ENCODE peak calls at places on chromosome 14, in four cellular contexts. One of them, this sample, is unnamed.

GRCh38 chr14:93970967-93971634 is 5.3 kb downstream of the ASB2 start:
- DNase-seq in K562: no peak
- DNase-seq in GM12878: no peak
- DNase-seq in HL-60: no peak
- DNase-seq in this sample: no peak

GRCh38 chr14:33655421-33655820 is 295.5 kb downstream of the EGLN3 start:
- DNase-seq in K562: no peak
- DNase-seq in GM12878: no peak
- DNase-seq in HL-60: no peak
- DNase-seq in this sample: no peak

GRCh38 chr14:60485600-60486251 is at the start of gene C14orf39:
- DNase-seq in K562: peak
- DNase-seq in GM12878: no peak
- DNase-seq in HL-60: no peak
- DNase-seq in this sample: no peak

GRCh38 chr14:74614508-74615495 is 2.8 kb upstream of the LTBP2 start:
- DNase-seq in K562: no peak
- DNase-seq in GM12878: peak
- DNase-seq in HL-60: no peak
- DNase-seq in this sample: no peak

GRCh38 chr14:89576132-89576923 is 159.3 kb upstream of the FOXN3 start:
- DNase-seq in K562: no peak
- DNase-seq in GM12878: no peak
- DNase-seq in HL-60: no peak
- DNase-seq in this sample: no peak

GRCh38 chr14:81938341-81938740 is 404.7 kb upstream of the SEL1L start:
- DNase-seq in K562: no peak
- DNase-seq in GM12878: no peak
- DNase-seq in HL-60: no peak
- DNase-seq in this sample: no peak

GRCh38 chr14:89650077-89650978 is 233.3 kb upstream of the FOXN3 start:
- DNase-seq in K562: no peak
- DNase-seq in GM12878: no peak
- DNase-seq in HL-60: no peak
- DNase-seq in this sample: no peak

GRCh38 chr14:105850853-105851581 is 324.6 kb downstream of the TMEM121 start:
- DNase-seq in K562: no peak
- DNase-seq in GM12878: no peak
- DNase-seq in HL-60: no peak
- DNase-seq in this sample: no peak

GRCh38 chr14:85428926-85429325 is 101.0 kb upstream of the FLRT2 start:
- DNase-seq in K562: no peak
- DNase-seq in GM12878: no peak
- DNase-seq in HL-60: no peak
- DNase-seq in this sample: no peak

GRCh38 chr14:58572092-58572853 is 65.5 kb upstream of the DACT1 start:
- DNase-seq in K562: no peak
- DNase-seq in GM12878: no peak
- DNase-seq in HL-60: no peak
- DNase-seq in this sample: no peak

GRCh38 chr14:75470238-75470797 is 42.5 kb downstream of the JDP2 start:
- DNase-seq in K562: no peak
- DNase-seq in GM12878: no peak
- DNase-seq in HL-60: no peak
- DNase-seq in this sample: no peak

GRCh38 chr14:21537088-21537424 is 10.9 kb upstream of the SALL2 start:
- DNase-seq in K562: no peak
- DNase-seq in GM12878: no peak
- DNase-seq in HL-60: no peak
- DNase-seq in this sample: no peak

GRCh38 chr14:102029956-102030355 is 56.9 kb downstream of the HSP90AA1 start:
- DNase-seq in K562: no peak
- DNase-seq in GM12878: no peak
- DNase-seq in HL-60: no peak
- DNase-seq in this sample: no peak

GRCh38 chr14:89276424-89276975 is 140.5 kb downstream of the FOXN3 start:
- DNase-seq in K562: no peak
- DNase-seq in GM12878: peak
- DNase-seq in HL-60: no peak
- DNase-seq in this sample: peak

GRCh38 chr14:69346710-69347109 is 51.4 kb downstream of the ERH start:
- DNase-seq in K562: peak
- DNase-seq in GM12878: no peak
- DNase-seq in HL-60: no peak
- DNase-seq in this sample: no peak

GRCh38 chr14:61300209-61300608 is 19.1 kb upstream of the TMEM30B start:
- DNase-seq in K562: no peak
- DNase-seq in GM12878: no peak
- DNase-seq in HL-60: no peak
- DNase-seq in this sample: no peak

GRCh38 chr14:81519200-81519998 is 14.3 kb downstream of the SEL1L start:
- DNase-seq in K562: no peak
- DNase-seq in GM12878: peak
- DNase-seq in HL-60: peak
- DNase-seq in this sample: no peak

GRCh38 chr14:100027771-100028490 is 37.3 kb upstream of the EVL start:
- DNase-seq in K562: no peak
- DNase-seq in GM12878: no peak
- DNase-seq in HL-60: no peak
- DNase-seq in this sample: no peak

GRCh38 chr14:99731536-99732435 is 47.7 kb downstream of the CYP46A1 start:
- DNase-seq in K562: no peak
- DNase-seq in GM12878: no peak
- DNase-seq in HL-60: no peak
- DNase-seq in this sample: no peak

GRCh38 chr14:106268013-106268727 is 741.8 kb downstream of the TMEM121 start:
- DNase-seq in K562: peak
- DNase-seq in GM12878: no peak
- DNase-seq in HL-60: peak
- DNase-seq in this sample: no peak

GRCh38 chr14:76929927-76930326 is 98.6 kb downstream of the IRF2BPL start:
- DNase-seq in K562: peak
- DNase-seq in GM12878: no peak
- DNase-seq in HL-60: peak
- DNase-seq in this sample: no peak

GRCh38 chr14:72736791-72737559 is 156.9 kb downstream of the DPF3 start:
- DNase-seq in K562: no peak
- DNase-seq in GM12878: no peak
- DNase-seq in HL-60: no peak
- DNase-seq in this sample: no peak

GRCh38 chr14:100535287-100536131 is 51.7 kb downstream of the BEGAIN start:
- DNase-seq in K562: no peak
- DNase-seq in GM12878: no peak
- DNase-seq in HL-60: no peak
- DNase-seq in this sample: peak

GRCh38 chr14:105146181-105146975 is 22.2 kb downstream of the JAG2 start:
- DNase-seq in K562: no peak
- DNase-seq in GM12878: no peak
- DNase-seq in HL-60: no peak
- DNase-seq in this sample: no peak

GRCh38 chr14:104927432-104927816 is 2.7 kb downstream of the PLD4 start:
- DNase-seq in K562: no peak
- DNase-seq in GM12878: no peak
- DNase-seq in HL-60: no peak
- DNase-seq in this sample: no peak

GRCh38 chr14:94066089-94066676 is 14.8 kb downstream of the DDX24 start:
- DNase-seq in K562: no peak
- DNase-seq in GM12878: no peak
- DNase-seq in HL-60: no peak
- DNase-seq in this sample: no peak

GRCh38 chr14:71311061-71311460 is 403.8 kb downstream of the PCNX1 start:
- DNase-seq in K562: no peak
- DNase-seq in GM12878: no peak
- DNase-seq in HL-60: no peak
- DNase-seq in this sample: no peak

GRCh38 chr14:90808759-90809529 is 7.3 kb downstream of the TTC7B start:
- DNase-seq in K562: peak
- DNase-seq in GM12878: no peak
- DNase-seq in HL-60: no peak
- DNase-seq in this sample: no peak

GRCh38 chr14:103514596-103515421 is 7.8 kb downstream of the CKB start:
- DNase-seq in K562: no peak
- DNase-seq in GM12878: no peak
- DNase-seq in HL-60: no peak
- DNase-seq in this sample: no peak

GRCh38 chr14:103511022-103511693 is 11.5 kb downstream of the CKB start:
- DNase-seq in K562: no peak
- DNase-seq in GM12878: no peak
- DNase-seq in HL-60: no peak
- DNase-seq in this sample: no peak

GRCh38 chr14:103510311-103511021 is 12.2 kb downstream of the CKB start:
- DNase-seq in K562: no peak
- DNase-seq in GM12878: no peak
- DNase-seq in HL-60: no peak
- DNase-seq in this sample: no peak

GRCh38 chr14:103509864-103510263 is 12.8 kb downstream of the CKB start:
- DNase-seq in K562: no peak
- DNase-seq in GM12878: no peak
- DNase-seq in HL-60: no peak
- DNase-seq in this sample: no peak

DNA sequence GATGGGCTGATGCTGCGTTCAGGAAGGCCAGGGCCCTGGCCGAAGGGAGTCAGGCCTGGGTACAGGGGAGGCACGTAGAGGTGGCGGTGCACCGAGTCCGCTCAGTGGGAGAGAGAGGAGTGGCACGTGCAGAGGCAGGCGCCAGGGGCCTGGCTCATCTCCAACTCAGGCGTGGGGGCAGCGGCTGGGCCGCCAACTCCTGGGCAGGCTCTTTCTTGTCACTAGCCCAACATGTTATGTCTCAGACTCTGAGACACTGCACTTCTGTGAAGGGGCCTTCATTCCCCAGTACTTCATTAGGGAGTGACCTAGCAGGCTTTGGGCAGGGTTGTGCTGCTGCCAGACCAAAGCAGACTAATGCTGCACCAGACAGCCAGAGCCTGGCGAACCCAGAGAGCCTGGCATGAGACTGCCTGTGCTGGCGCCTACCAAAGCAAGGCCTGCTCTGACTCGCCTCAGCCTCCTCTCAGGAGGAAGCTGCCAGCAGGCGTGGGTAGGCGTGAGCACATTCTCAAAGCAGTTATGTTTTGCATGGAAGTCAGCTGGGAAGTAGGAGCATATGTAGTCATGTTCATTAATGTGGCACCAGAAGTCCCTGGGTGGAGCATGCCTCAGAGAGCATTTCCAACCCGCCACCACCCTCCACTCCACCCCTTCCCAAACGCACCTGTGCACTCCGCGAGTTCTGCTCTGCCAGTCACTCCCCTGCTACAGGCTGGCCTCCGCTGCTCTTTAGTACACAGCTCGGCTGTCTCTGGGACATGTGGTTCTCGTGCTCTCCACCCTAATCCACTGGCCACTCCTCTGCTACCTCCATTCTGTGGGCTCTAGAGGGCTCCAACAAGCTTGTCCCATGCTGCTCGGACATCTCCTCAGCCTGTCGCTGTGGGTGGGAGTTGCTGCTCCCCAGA is 9.7 kb downstream of the CKB start:
- DNase-seq in K562: no peak
- DNase-seq in GM12878: no peak
- DNase-seq in HL-60: no peak
- DNase-seq in this sample: no peak
- TF ChIP-seq POLR2AphosphoS5 in K562: no peak
- TF ChIP-seq POLR2AphosphoS5 in GM12878: no peak
- TF ChIP-seq POLR2AphosphoS5 in HL-60: no peak
- TF ChIP-seq POLR2AphosphoS5 in this sample: no peak

GRCh38 chr14:92472860-92473259 is 40.7 kb upstream of the RIN3 start:
- DNase-seq in K562: no peak
- DNase-seq in GM12878: no peak
- DNase-seq in HL-60: peak
- DNase-seq in this sample: no peak
- TF ChIP-seq SPI1 in K562: no peak
- TF ChIP-seq SPI1 in GM12878: no peak
- TF ChIP-seq SPI1 in HL-60: no peak
- TF ChIP-seq SPI1 in this sample: no peak

DNA sequence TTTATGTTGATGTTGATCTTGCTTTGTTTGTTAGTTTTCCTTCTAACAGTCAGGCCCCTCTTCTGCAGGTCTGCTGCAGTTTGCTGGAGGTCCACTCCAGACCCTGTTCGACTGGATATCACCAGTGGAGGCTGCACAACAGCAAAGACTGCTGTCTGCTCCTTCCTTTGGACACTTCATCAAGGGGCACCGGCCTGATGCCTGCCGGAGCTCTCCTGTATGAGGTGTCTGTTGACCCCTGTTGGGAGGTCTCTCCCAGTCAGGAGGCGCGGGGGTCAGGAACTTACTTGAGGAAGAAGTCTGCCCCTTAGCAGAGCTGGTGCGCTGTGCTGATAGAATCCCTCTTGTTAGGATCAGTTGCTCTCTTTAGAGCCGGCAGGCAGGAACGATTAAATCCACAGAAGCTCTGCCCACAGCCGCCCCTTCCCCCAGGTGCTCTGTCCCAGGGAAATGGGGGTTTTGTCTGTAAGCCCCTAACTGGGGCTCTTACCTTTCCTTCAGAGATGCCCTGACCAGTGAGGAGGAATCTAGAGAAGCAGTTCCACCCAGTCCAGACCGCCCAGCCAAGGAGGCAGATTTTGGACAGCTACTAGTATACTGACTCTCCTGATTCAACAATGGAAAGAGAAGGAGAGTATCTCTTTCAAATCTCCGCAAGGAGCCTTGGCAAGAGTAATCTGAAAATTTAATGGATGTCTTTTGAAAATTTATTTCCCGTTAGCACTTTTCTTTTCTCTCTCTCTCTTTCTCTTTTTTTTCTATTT is 25.2 kb downstream of the MIA2 start:
- DNase-seq in K562: no peak
- DNase-seq in GM12878: no peak
- DNase-seq in HL-60: no peak
- DNase-seq in this sample: no peak
- TF ChIP-seq POLR2AphosphoS5 in K562: no peak
- TF ChIP-seq POLR2AphosphoS5 in GM12878: no peak
- TF ChIP-seq POLR2AphosphoS5 in HL-60: no peak
- TF ChIP-seq POLR2AphosphoS5 in this sample: no peak

GRCh38 chr14:29717906-29718305 is 209.7 kb downstream of the PRKD1 start:
- DNase-seq in K562: no peak
- DNase-seq in GM12878: no peak
- DNase-seq in HL-60: no peak
- DNase-seq in this sample: no peak

GRCh38 chr14:29712586-29712985 is 215.1 kb downstream of the PRKD1 start:
- DNase-seq in K562: no peak
- DNase-seq in GM12878: no peak
- DNase-seq in HL-60: no peak
- DNase-seq in this sample: no peak

GRCh38 chr14:29721586-29721985 is 206.1 kb downstream of the PRKD1 start:
- DNase-seq in K562: no peak
- DNase-seq in GM12878: no peak
- DNase-seq in HL-60: no peak
- DNase-seq in this sample: no peak

DNA sequence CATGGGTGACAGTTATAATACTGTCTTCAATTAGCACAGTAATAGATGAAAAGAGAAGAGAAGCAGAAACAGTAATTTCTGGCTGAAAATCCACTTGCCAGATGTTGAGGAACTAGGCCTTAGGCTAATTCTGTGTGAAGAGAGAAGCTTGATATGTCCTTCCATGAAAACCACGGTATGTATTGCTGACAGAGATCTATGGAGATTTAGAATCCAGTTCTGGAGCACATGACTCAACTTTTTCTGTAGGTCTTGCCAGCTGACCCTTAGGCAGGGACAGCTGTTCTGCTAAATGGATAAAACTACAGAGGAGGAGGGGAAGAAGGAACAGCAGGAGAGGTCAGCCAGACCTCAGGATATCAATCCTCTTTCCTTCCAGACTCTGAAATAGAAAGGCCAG is 211.5 kb downstream of the PRKD1 start:
- DNase-seq in K562: no peak
- DNase-seq in GM12878: no peak
- DNase-seq in HL-60: no peak
- DNase-seq in this sample: no peak
- TF ChIP-seq SPI1 in K562: no peak
- TF ChIP-seq SPI1 in GM12878: no peak
- TF ChIP-seq SPI1 in HL-60: no peak
- TF ChIP-seq SPI1 in this sample: no peak

This sample was measured in GM12891.